ENCODE peak calls at places on chromosomes 12 and 14, in eight cellular contexts. E is Peyer's patch, S is T-cell, M is fibroblast of pulmonary artery, F is body of pancreas, C is AG09319, W is NCI-H1092 treated with DMSO at 0.1 percent for 48 hours, H is EL. D is an unnamed sample.

GRCh38 chr12:106149096-106149784 is 10.5 kb upstream of the NUAK1 start:
- DNase-seq in E (peak; percentile 65), S (no peak), M (peak; percentile 49), F (peak; percentile 37), C (no peak), W (no peak), H (peak; percentile 18), D (peak; percentile 72)

GRCh38 chr12:10600988-10601387 is 12.4 kb downstream of the MAGOHB start:
- DNase-seq in E (no peak), S (no peak), M (no peak), F (no peak), C (no peak), W (no peak), H (no peak), D (no peak)

GRCh38 chr12:6828671-6829531 is 694 bp downstream of the P3H3 start:
- DNase-seq in E (peak; percentile 70), S (no peak), M (peak; percentile 45), F (peak; percentile 68), C (no peak), W (peak; percentile 33), H (peak; percentile 32), D (peak; percentile 65)

GRCh38 chr14:91149462-91149861 is 35.6 kb downstream of the DGLUCY start:
- DNase-seq in E (no peak), S (no peak), M (peak; percentile 98), F (peak; percentile 80), C (peak; percentile 99), W (no peak), H (peak; percentile 97), D (peak; percentile 12)

GRCh38 chr14:80055912-80056801 is 155.1 kb downstream of the DIO2 start:
- DNase-seq in E (peak; percentile 44), S (no peak), M (peak; percentile 71), F (peak; percentile 46), C (peak; percentile 37), W (peak; percentile 73), H (peak; percentile 75), D (peak; percentile 79)

GRCh38 chr14:60275932-60276331 is 26.9 kb downstream of the PPM1A start:
- DNase-seq in E (no peak), S (no peak), M (peak; percentile 66), F (no peak), C (no peak), W (no peak), H (no peak), D (no peak)

GRCh38 chr12:2429032-2429431 is 365.7 kb upstream of the FKBP4 start:
- DNase-seq in E (no peak), S (no peak), M (no peak), F (no peak), C (no peak), W (no peak), H (no peak), D (no peak)

GRCh38 chr12:77925536-77926108 is 94.9 kb downstream of the NAV3 start:
- DNase-seq in E (peak; percentile 65), S (no peak), M (peak; percentile 97), F (peak; percentile 80), C (peak; percentile 92), W (peak; percentile 87), H (peak; percentile 92), D (peak; percentile 84)

GRCh38 chr12:26195641-26196423 is 459 bp downstream of the SSPN start:
- DNase-seq in E (peak; percentile 64), S (no peak), M (peak; percentile 38), F (peak; percentile 61), C (no peak), W (no peak), H (peak; percentile 62), D (peak; percentile 25)

GRCh38 chr14:37122288-37122687 is 50.1 kb downstream of the SLC25A21 start:
- DNase-seq in E (no peak), S (no peak), M (peak; percentile 60), F (no peak), C (no peak), W (no peak), H (peak; percentile 50), D (peak; percentile 77)

GRCh38 chr12:12563529-12563928 is 866 bp upstream of the DUSP16 start:
- DNase-seq in E (no peak), S (no peak), M (peak; percentile 24), F (no peak), C (no peak), W (peak; percentile 51), H (peak; percentile 30), D (peak; percentile 12)

GRCh38 chr14:102008891-102009290 is 44.5 kb downstream of the DYNC1H1 start:
- DNase-seq in E (no peak), S (no peak), M (no peak), F (no peak), C (no peak), W (no peak), H (no peak), D (peak; percentile 49)

GRCh38 chr12:38149395-38150073 is 167.0 kb upstream of the ALG10B start:
- DNase-seq in E (no peak), S (no peak), M (no peak), F (no peak), C (no peak), W (no peak), H (no peak), D (no peak)

GRCh38 chr12:131928080-131928764 is 854 bp upstream of the PUS1 start:
- DNase-seq in E (no peak), S (no peak), M (peak; percentile 22), F (peak; percentile 18), C (peak; percentile 11), W (no peak), H (peak; percentile 56), D (peak; percentile 62)

GRCh38 chr12:82797480-82797879 is 110.8 kb downstream of the TMTC2 start:
- DNase-seq in E (no peak), S (no peak), M (no peak), F (no peak), C (no peak), W (no peak), H (no peak), D (no peak)